ENCODE peak calls at places on chromosomes 6 and 20, in eight cellular contexts. M is DMS53; P is cardiac muscle cell; C is NCI-H2171; F is heart right ventricle; E is activated CD4-positive, alpha-beta T cell treated with anti-CD3 and anti-CD28 coated beads, Interleukin-2, amount 50 U/mL, for 24 hours; A is fibroblast of the conjunctiva; J is stimulated activated CD4-positive, alpha-beta T cell treated with anti-CD3 and anti-CD28 coated beads, Interleukin-2, amount 100 ng/mL, for 24 hours. T is an unnamed sample.

GRCh38 chr20:8854566-8854965 is 214.3 kb upstream of the PLCB4 start:
- DNase-seq in M (no peak), P (peak; percentile 84), C (no peak), F (peak; percentile 47), E (no peak), A (no peak), J (no peak), T (peak; percentile 58)

GRCh38 chr6:72946766-72947165 is 278.5 kb downstream of the KHDC1L start:
- DNase-seq in M (no peak), P (peak; percentile 86), C (no peak), F (no peak), E (no peak), A (peak; percentile 47), J (no peak), T (no peak)

GRCh38 chr6:138572200-138572875 is 73.0 kb upstream of the NHSL1 start:
- DNase-seq in M (peak; percentile 86), P (peak; percentile 88), C (peak; percentile 81), F (peak; percentile 48), E (no peak), A (peak; percentile 55), J (no peak), T (peak; percentile 84)

GRCh38 chr20:60599381-60599780 is 641.2 kb downstream of the CDH26 start:
- DNase-seq in M (no peak), P (no peak), C (no peak), F (no peak), E (no peak), A (no peak), J (no peak), T (no peak)

GRCh38 chr6:1107578-1107977 is 204.3 kb upstream of the FOXQ1 start:
- DNase-seq in M (no peak), P (no peak), C (no peak), F (no peak), E (no peak), A (no peak), J (no peak), T (no peak)

GRCh38 chr6:148407372-148407771 is 64.7 kb downstream of the SASH1 start:
- DNase-seq in M (no peak), P (peak; percentile 88), C (no peak), F (peak; percentile 32), E (no peak), A (peak; percentile 93), J (no peak), T (no peak)

GRCh38 chr20:41317536-41318270 is at the start of gene ZHX3:
- DNase-seq in M (peak; percentile 98), P (peak; percentile 99), C (peak; percentile 99), F (peak; percentile 99), E (peak; percentile 92), A (peak; percentile 95), J (peak; percentile 97), T (peak; percentile 99)

GRCh38 chr20:17697171-17697570 is 2.6 kb upstream of the BANF2 start:
- DNase-seq in M (no peak), P (no peak), C (no peak), F (no peak), E (no peak), A (no peak), J (no peak), T (no peak)

GRCh38 chr6:116060572-116061283 is at the start of gene FRK:
- DNase-seq in M (peak; percentile 89), P (peak; percentile 80), C (no peak), F (no peak), E (no peak), A (no peak), J (no peak), T (no peak)